ENCODE peak calls at places on chromosomes 1 and 21, in four cellular contexts. I, H, Q and X are unnamed samples.

GRCh38 chr1:226882631-226883409 is 12.4 kb downstream of the PSEN2 start:
- DNase-seq in I (no peak), H (peak; percentile 17), Q (peak; percentile 34), X (no peak)

GRCh38 chr1:218874313-218874712 is 299.4 kb upstream of the LYPLAL1 start:
- DNase-seq in I (no peak), H (peak; percentile 98), Q (peak; percentile 93), X (no peak)

GRCh38 chr1:98143403-98143802 is 222.6 kb upstream of the DPYD start:
- DNase-seq in I (no peak), H (peak; percentile 12), Q (no peak), X (no peak)

GRCh38 chr1:24505816-24506215 is 3.2 kb downstream of the RCAN3 start:
- DNase-seq in I (no peak), H (no peak), Q (no peak), X (no peak)

GRCh38 chr1:182671779-182672486 is 12.5 kb downstream of the RGS8 start:
- DNase-seq in I (no peak), H (no peak), Q (no peak), X (no peak)

GRCh38 chr1:239952348-239953307 is 139.1 kb upstream of the FMN2 start:
- DNase-seq in I (no peak), H (peak; percentile 44), Q (no peak), X (no peak)

GRCh38 chr1:54989473-54989872 is 9.0 kb downstream of the TMEM61 start:
- DNase-seq in I (no peak), H (no peak), Q (no peak), X (no peak)

GRCh38 chr1:183655562-183656075 is 2.5 kb upstream of the APOBEC4 start:
- DNase-seq in I (peak; percentile 86), H (peak; percentile 90), Q (peak; percentile 90), X (peak; percentile 88)

GRCh38 chr1:99535470-99536164 is 110.3 kb upstream of the PALMD start:
- DNase-seq in I (no peak), H (peak; percentile 49), Q (no peak), X (no peak)

GRCh38 chr1:94863297-94863911 is 43.2 kb downstream of the SLC44A3 start:
- DNase-seq in I (no peak), H (peak; percentile 33), Q (peak; percentile 92), X (no peak)

GRCh38 chr1:32199043-32199716 is 1.2 kb upstream of the CCDC28B start:
- DNase-seq in I (no peak), H (no peak), Q (no peak), X (no peak)

GRCh38 chr1:8858112-8858668 is 20.3 kb downstream of the ENO1 start:
- DNase-seq in I (no peak), H (no peak), Q (peak; percentile 82), X (no peak)

GRCh38 chr1:201191723-201192477 is 1.3 kb downstream of the IGFN1 start:
- DNase-seq in I (no peak), H (peak; percentile 72), Q (peak; percentile 51), X (no peak)

GRCh38 chr1:171597203-171597602 is 24.8 kb upstream of the MYOCOS start:
- DNase-seq in I (no peak), H (no peak), Q (no peak), X (no peak)

GRCh38 chr1:171596119-171596518 is 25.9 kb upstream of the MYOCOS start:
- DNase-seq in I (no peak), H (no peak), Q (no peak), X (no peak)

GRCh38 chr1:171595324-171595723 is 26.7 kb upstream of the MYOCOS start:
- DNase-seq in I (no peak), H (no peak), Q (no peak), X (no peak)

GRCh38 chr1:171600852-171601251 is 21.2 kb upstream of the MYOCOS start:
- DNase-seq in I (no peak), H (no peak), Q (no peak), X (no peak)

GRCh38 chr1:171596705-171597104 is 25.3 kb upstream of the MYOCOS start:
- DNase-seq in I (no peak), H (no peak), Q (no peak), X (no peak)
- TF ChIP-seq CTCF in I (no peak), H (no peak), Q (no peak), X (no peak)

GRCh38 chr1:202694354-202694753 is 15.9 kb downstream of the SYT2 start:
- DNase-seq in I (no peak), H (no peak), Q (no peak), X (no peak)

GRCh38 chr1:202692959-202693555 is 17.2 kb downstream of the SYT2 start:
- DNase-seq in I (peak; percentile 89), H (peak; percentile 89), Q (peak; percentile 70), X (peak; percentile 88)

GRCh38 chr1:202700061-202700460 is 10.2 kb downstream of the SYT2 start:
- DNase-seq in I (no peak), H (no peak), Q (no peak), X (no peak)

GRCh38 chr1:202698276-202698675 is 12.0 kb downstream of the SYT2 start:
- DNase-seq in I (no peak), H (no peak), Q (no peak), X (no peak)

DNA sequence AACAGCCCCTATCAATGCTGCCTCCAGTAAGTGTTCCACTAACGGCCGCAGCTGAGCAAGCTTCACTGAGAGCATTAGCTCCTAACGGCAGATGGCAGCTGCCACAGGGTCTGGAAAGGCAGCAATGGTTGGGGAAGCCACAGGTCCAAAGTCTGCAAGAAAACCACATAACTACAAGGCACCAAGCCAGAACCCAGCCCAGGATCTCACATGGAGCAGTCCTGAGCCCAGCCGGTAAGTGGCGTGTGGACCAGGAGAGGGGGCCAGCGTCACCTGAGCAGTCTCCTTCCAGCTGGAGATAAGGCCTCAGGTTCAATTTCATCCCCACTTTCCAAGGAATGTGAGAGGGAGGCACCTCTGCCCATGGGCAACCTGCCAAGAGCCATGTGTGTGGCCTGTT is 13.2 kb downstream of the SYT2 start:
- DNase-seq in I (no peak), H (no peak), Q (no peak), X (no peak)
- TF ChIP-seq CTCF in I (no peak), H (no peak), Q (no peak), X (no peak)

GRCh38 chr21:17819878-17820232 is 699 bp upstream of the C21orf91 start:
- DNase-seq in I (no peak), H (no peak), Q (no peak), X (no peak)
- TF ChIP-seq CTCF in I (no peak), H (no peak), Q (no peak), X (no peak)

DNA sequence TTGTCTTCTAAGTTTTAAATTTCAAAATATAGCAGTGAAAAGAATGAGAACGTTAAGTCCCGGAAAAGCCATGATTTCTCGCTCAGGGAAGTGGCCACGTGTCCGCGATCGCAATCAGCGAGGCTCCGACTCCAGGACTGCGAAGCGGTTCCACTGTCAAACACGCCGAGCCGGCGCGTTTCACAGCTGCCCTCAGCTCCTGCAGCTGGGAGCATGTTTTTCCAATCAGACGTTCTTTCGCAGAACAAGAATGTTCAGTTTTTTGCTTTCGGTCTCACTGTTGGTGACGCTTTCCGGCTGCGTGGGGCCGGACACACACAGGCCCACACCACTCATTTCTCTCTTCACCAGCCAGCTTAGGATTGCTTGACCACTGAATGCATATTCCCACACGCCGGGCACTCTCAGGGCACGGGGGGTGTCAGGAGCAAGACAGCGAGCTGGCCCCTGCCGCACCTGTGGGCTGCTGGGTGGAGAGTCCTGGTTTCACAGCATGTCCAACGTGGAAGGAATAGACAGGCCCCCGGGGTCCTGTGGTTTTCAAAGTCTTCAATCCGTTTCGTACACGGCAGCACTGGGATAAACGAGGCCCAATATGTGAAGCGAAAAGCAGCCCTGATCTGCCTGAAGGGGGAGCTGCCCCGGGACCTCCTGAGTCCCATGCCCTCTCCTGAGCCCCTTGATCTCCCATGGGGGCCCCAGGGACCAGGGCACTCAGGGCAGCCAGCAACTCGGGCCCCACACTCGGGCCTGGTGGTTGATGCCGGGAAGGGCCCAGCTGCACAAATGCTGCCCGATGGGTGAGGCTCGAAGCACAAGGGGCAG is 47.3 kb upstream of the COL18A1 start:
- DNase-seq in I (no peak), H (no peak), Q (peak; percentile 44), X (no peak)
- TF ChIP-seq CTCF in I (peak; percentile 34), H (no peak), Q (peak; percentile 12), X (peak; percentile 26)